ENCODE peak calls at places on chromosomes 16 and 17, in six cellular contexts. One of them, this sample, is unnamed.

GRCh38 chr16:67447508-67448076 is 16.7 kb downstream of the HSD11B2 start:
- DNase-seq in H1: no peak
- DNase-seq in GM12891: peak; percentile 80
- DNase-seq in K562: peak; percentile 72
- DNase-seq in HepG2: peak; percentile 49
- DNase-seq in GM12878: peak; percentile 15
- DNase-seq in this sample: peak; percentile 80

GRCh38 chr16:2804728-2805127 is 6.5 kb downstream of the PRSS41 start:
- DNase-seq in H1: no peak
- DNase-seq in GM12891: no peak
- DNase-seq in GM12878: no peak
- DNase-seq in K562: no peak
- DNase-seq in HepG2: no peak
- DNase-seq in this sample: no peak

GRCh38 chr17:5555254-5555653 is 29.1 kb downstream of the NLRP1 start:
- DNase-seq in GM12891: no peak
- DNase-seq in GM12878: no peak
- DNase-seq in K562: no peak
- DNase-seq in HepG2: no peak
- DNase-seq in H1: no peak
- DNase-seq in this sample: no peak

GRCh38 chr17:74860229-74860998 is 729 bp upstream of the GRIN2C start:
- DNase-seq in K562: no peak
- DNase-seq in GM12891: no peak
- DNase-seq in H1: no peak
- DNase-seq in GM12878: no peak
- DNase-seq in HepG2: no peak
- DNase-seq in this sample: no peak

GRCh38 chr16:11155284-11155806 is 100.7 kb downstream of the SOCS1 start:
- DNase-seq in HepG2: no peak
- DNase-seq in H1: no peak
- DNase-seq in GM12878: no peak
- DNase-seq in GM12891: no peak
- DNase-seq in K562: peak; percentile 38
- DNase-seq in this sample: no peak

GRCh38 chr17:37083461-37083860 is 134.7 kb downstream of the AATF start:
- DNase-seq in GM12891: no peak
- DNase-seq in GM12878: no peak
- DNase-seq in H1: no peak
- DNase-seq in HepG2: no peak
- DNase-seq in K562: no peak
- DNase-seq in this sample: no peak

GRCh38 chr17:50188521-50189395 is 12.7 kb downstream of the COL1A1 start:
- DNase-seq in K562: no peak
- DNase-seq in GM12891: no peak
- DNase-seq in GM12878: no peak
- DNase-seq in HepG2: no peak
- DNase-seq in H1: no peak
- DNase-seq in this sample: no peak

GRCh38 chr16:88936913-88937666 is 39.9 kb downstream of the CBFA2T3 start:
- DNase-seq in HepG2: no peak
- DNase-seq in K562: no peak
- DNase-seq in GM12878: no peak
- DNase-seq in GM12891: no peak
- DNase-seq in H1: no peak
- DNase-seq in this sample: no peak

DNA sequence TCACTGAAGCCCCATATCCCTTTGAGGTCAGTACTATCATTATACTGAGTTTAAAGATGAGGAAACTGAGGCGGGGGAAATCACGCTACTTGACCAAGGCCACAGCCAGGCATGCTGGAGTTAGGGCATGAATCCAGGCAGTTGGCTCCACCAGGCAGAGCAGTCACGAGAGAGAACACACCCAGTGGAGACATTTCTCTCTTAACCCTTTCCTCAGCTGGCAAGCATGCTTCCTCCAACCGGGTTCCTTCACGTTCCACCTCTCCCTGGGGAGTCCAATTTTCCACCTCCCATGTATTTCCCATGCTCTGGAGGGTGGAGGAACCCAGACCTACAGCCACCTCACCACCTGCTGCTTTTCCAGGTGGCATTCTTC is 32.8 kb downstream of the VAC14 start:
- DNase-seq in GM12891: no peak
- DNase-seq in HepG2: no peak
- DNase-seq in K562: no peak
- DNase-seq in H1: no peak
- DNase-seq in GM12878: no peak
- DNase-seq in this sample: no peak
- TF ChIP-seq POLR2AphosphoS5 in GM12891: no peak
- TF ChIP-seq POLR2AphosphoS5 in HepG2: no peak
- TF ChIP-seq POLR2AphosphoS5 in K562: no peak
- TF ChIP-seq POLR2AphosphoS5 in H1: no peak
- TF ChIP-seq POLR2AphosphoS5 in GM12878: no peak
- TF ChIP-seq POLR2AphosphoS5 in this sample: no peak

GRCh38 chr17:14373587-14374259 is 72.8 kb downstream of the HS3ST3B1 start:
- DNase-seq in HepG2: peak; percentile 93
- DNase-seq in GM12878: no peak
- DNase-seq in GM12891: no peak
- DNase-seq in K562: no peak
- DNase-seq in H1: no peak
- DNase-seq in this sample: no peak
- TF ChIP-seq TAF1 in HepG2: peak; percentile 76
- TF ChIP-seq TAF1 in GM12878: no peak
- TF ChIP-seq TAF1 in GM12891: no peak
- TF ChIP-seq TAF1 in K562: no peak
- TF ChIP-seq TAF1 in H1: no peak
- TF ChIP-seq TAF1 in this sample: no peak

DNA sequence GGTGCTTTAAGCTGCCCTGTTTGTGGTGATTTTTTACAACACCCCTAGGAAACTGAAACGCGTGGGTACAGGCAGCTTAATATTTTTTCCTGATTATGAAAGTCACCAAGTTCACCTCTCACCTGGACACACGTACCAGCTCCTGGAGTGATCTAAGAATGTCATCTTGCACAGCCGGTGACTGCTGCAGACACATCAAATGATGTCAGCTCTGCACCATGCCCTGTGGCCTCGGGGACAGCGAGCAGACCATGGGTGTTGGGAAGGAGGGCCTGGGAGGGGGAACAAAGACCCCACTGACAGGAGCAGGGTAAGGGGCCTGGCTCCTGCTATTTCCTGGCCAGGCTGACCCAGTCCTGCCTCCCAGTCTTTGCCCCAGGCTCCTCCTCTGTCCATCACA is 272.7 kb downstream of the PARN start:
- DNase-seq in GM12878: no peak
- DNase-seq in GM12891: no peak
- DNase-seq in H1: no peak
- DNase-seq in K562: no peak
- DNase-seq in HepG2: no peak
- DNase-seq in this sample: no peak
- TF ChIP-seq POLR2A in GM12878: no peak
- TF ChIP-seq POLR2A in GM12891: no peak
- TF ChIP-seq POLR2A in H1: no peak
- TF ChIP-seq POLR2A in K562: no peak
- TF ChIP-seq POLR2A in HepG2: no peak
- TF ChIP-seq POLR2A in this sample: no peak

GRCh38 chr17:81402530-81402941 is 7.3 kb downstream of the BAHCC1 start:
- DNase-seq in HepG2: no peak
- DNase-seq in GM12891: no peak
- DNase-seq in GM12878: no peak
- DNase-seq in H1: no peak
- DNase-seq in K562: no peak
- DNase-seq in this sample: no peak
- TF ChIP-seq POLR2AphosphoS5 in HepG2: no peak
- TF ChIP-seq POLR2AphosphoS5 in GM12891: no peak
- TF ChIP-seq POLR2AphosphoS5 in GM12878: no peak
- TF ChIP-seq POLR2AphosphoS5 in H1: no peak
- TF ChIP-seq POLR2AphosphoS5 in K562: no peak
- TF ChIP-seq POLR2AphosphoS5 in this sample: no peak